ENCODE peak calls at places on chromosome 1, in eight cellular contexts. One of them, this sample, is unnamed.
A peak's percentile ranks its signal among the peaks of the same experiment; 100 is the strongest.

GRCh38 chr1:245599413-245600174 is 444.8 kb downstream of the KIF26B start:
- DNase-seq in DND-41: no peak
- DNase-seq in PC-3: no peak
- DNase-seq in tibial nerve: no peak
- DNase-seq in lower lobe of right lung: no peak
- DNase-seq in fibroblast of lung: peak; percentile 95
- DNase-seq in upper lobe of right lung: no peak
- DNase-seq in tibial artery: no peak
- DNase-seq in this sample: no peak

GRCh38 chr1:180571060-180571831 is 12.5 kb downstream of the OVAAL start:
- DNase-seq in DND-41: no peak
- DNase-seq in tibial artery: no peak
- DNase-seq in upper lobe of right lung: no peak
- DNase-seq in tibial nerve: no peak
- DNase-seq in lower lobe of right lung: no peak
- DNase-seq in fibroblast of lung: peak; percentile 79
- DNase-seq in PC-3: peak; percentile 10
- DNase-seq in this sample: no peak

GRCh38 chr1:94081566-94082344 is 39.2 kb downstream of the ABCA4 start:
- DNase-seq in DND-41: no peak
- DNase-seq in tibial nerve: no peak
- DNase-seq in fibroblast of lung: peak; percentile 67
- DNase-seq in upper lobe of right lung: no peak
- DNase-seq in lower lobe of right lung: no peak
- DNase-seq in tibial artery: no peak
- DNase-seq in PC-3: peak; percentile 86
- DNase-seq in this sample: peak; percentile 95

GRCh38 chr1:168585191-168585590 is 8.8 kb downstream of the XCL1 start:
- DNase-seq in tibial nerve: no peak
- DNase-seq in DND-41: no peak
- DNase-seq in lower lobe of right lung: no peak
- DNase-seq in upper lobe of right lung: no peak
- DNase-seq in fibroblast of lung: peak; percentile 65
- DNase-seq in tibial artery: no peak
- DNase-seq in PC-3: peak; percentile 61
- DNase-seq in this sample: peak; percentile 21

GRCh38 chr1:187762109-187762508 is 933.4 kb downstream of the PLA2G4A start:
- DNase-seq in tibial artery: no peak
- DNase-seq in PC-3: no peak
- DNase-seq in tibial nerve: no peak
- DNase-seq in lower lobe of right lung: no peak
- DNase-seq in upper lobe of right lung: no peak
- DNase-seq in DND-41: no peak
- DNase-seq in fibroblast of lung: peak; percentile 8
- DNase-seq in this sample: no peak

GRCh38 chr1:219784660-219785391 is 143.5 kb downstream of the SLC30A10 start:
- DNase-seq in upper lobe of right lung: no peak
- DNase-seq in tibial nerve: no peak
- DNase-seq in fibroblast of lung: peak; percentile 73
- DNase-seq in tibial artery: no peak
- DNase-seq in PC-3: no peak
- DNase-seq in DND-41: no peak
- DNase-seq in lower lobe of right lung: no peak
- DNase-seq in this sample: no peak

GRCh38 chr1:7633521-7634245 is 137.4 kb upstream of the VAMP3 start:
- DNase-seq in PC-3: no peak
- DNase-seq in lower lobe of right lung: no peak
- DNase-seq in DND-41: no peak
- DNase-seq in tibial artery: no peak
- DNase-seq in tibial nerve: no peak
- DNase-seq in fibroblast of lung: no peak
- DNase-seq in upper lobe of right lung: no peak
- DNase-seq in this sample: no peak

GRCh38 chr1:232322162-232322734 is 307.7 kb downstream of the SIPA1L2 start:
- DNase-seq in lower lobe of right lung: no peak
- DNase-seq in DND-41: no peak
- DNase-seq in fibroblast of lung: no peak
- DNase-seq in upper lobe of right lung: no peak
- DNase-seq in tibial artery: no peak
- DNase-seq in PC-3: peak; percentile 61
- DNase-seq in tibial nerve: no peak
- DNase-seq in this sample: no peak

GRCh38 chr1:64398937-64399336 is 71.0 kb upstream of the CACHD1 start:
- DNase-seq in tibial artery: no peak
- DNase-seq in fibroblast of lung: no peak
- DNase-seq in DND-41: no peak
- DNase-seq in tibial nerve: no peak
- DNase-seq in upper lobe of right lung: no peak
- DNase-seq in lower lobe of right lung: no peak
- DNase-seq in PC-3: no peak
- DNase-seq in this sample: no peak

GRCh38 chr1:167501513-167502191 is 16.7 kb downstream of the CD247 start:
- DNase-seq in tibial nerve: no peak
- DNase-seq in fibroblast of lung: no peak
- DNase-seq in lower lobe of right lung: no peak
- DNase-seq in tibial artery: no peak
- DNase-seq in PC-3: no peak
- DNase-seq in upper lobe of right lung: no peak
- DNase-seq in DND-41: no peak
- DNase-seq in this sample: no peak

GRCh38 chr1:76824106-76824505 is 43.2 kb upstream of the ST6GALNAC5 start:
- DNase-seq in PC-3: no peak
- DNase-seq in tibial nerve: no peak
- DNase-seq in tibial artery: no peak
- DNase-seq in fibroblast of lung: no peak
- DNase-seq in DND-41: no peak
- DNase-seq in lower lobe of right lung: no peak
- DNase-seq in upper lobe of right lung: no peak
- DNase-seq in this sample: no peak

GRCh38 chr1:193458628-193459027 is 272.2 kb upstream of the B3GALT2 start:
- DNase-seq in tibial artery: no peak
- DNase-seq in tibial nerve: no peak
- DNase-seq in PC-3: no peak
- DNase-seq in lower lobe of right lung: no peak
- DNase-seq in fibroblast of lung: peak; percentile 30
- DNase-seq in DND-41: no peak
- DNase-seq in upper lobe of right lung: no peak
- DNase-seq in this sample: no peak

GRCh38 chr1:27011058-27011764 is 1.4 kb downstream of the TENT5B start:
- DNase-seq in lower lobe of right lung: peak; percentile 81
- DNase-seq in upper lobe of right lung: peak; percentile 88
- DNase-seq in tibial artery: peak; percentile 89
- DNase-seq in DND-41: no peak
- DNase-seq in PC-3: peak; percentile 97
- DNase-seq in tibial nerve: no peak
- DNase-seq in fibroblast of lung: peak; percentile 92
- DNase-seq in this sample: peak; percentile 98

GRCh38 chr1:2148691-2149090 is 45.9 kb downstream of the FAAP20 start:
- DNase-seq in PC-3: no peak
- DNase-seq in lower lobe of right lung: peak; percentile 61
- DNase-seq in upper lobe of right lung: no peak
- DNase-seq in fibroblast of lung: no peak
- DNase-seq in tibial artery: no peak
- DNase-seq in tibial nerve: no peak
- DNase-seq in DND-41: peak; percentile 40
- DNase-seq in this sample: no peak

GRCh38 chr1:233909195-233909594 is 4.7 kb downstream of the SLC35F3 start:
- DNase-seq in DND-41: no peak
- DNase-seq in PC-3: peak; percentile 100
- DNase-seq in upper lobe of right lung: no peak
- DNase-seq in lower lobe of right lung: no peak
- DNase-seq in fibroblast of lung: peak; percentile 97
- DNase-seq in tibial nerve: no peak
- DNase-seq in tibial artery: no peak
- DNase-seq in this sample: peak; percentile 78

GRCh38 chr1:201217146-201217545 is 26.5 kb downstream of the IGFN1 start:
- DNase-seq in upper lobe of right lung: peak; percentile 65
- DNase-seq in DND-41: no peak
- DNase-seq in PC-3: no peak
- DNase-seq in fibroblast of lung: no peak
- DNase-seq in tibial nerve: no peak
- DNase-seq in tibial artery: peak; percentile 57
- DNase-seq in lower lobe of right lung: no peak
- DNase-seq in this sample: no peak

GRCh38 chr1:86825294-86825693 is 88.6 kb downstream of the SELENOF start:
- DNase-seq in lower lobe of right lung: no peak
- DNase-seq in tibial artery: no peak
- DNase-seq in fibroblast of lung: peak; percentile 70
- DNase-seq in DND-41: no peak
- DNase-seq in upper lobe of right lung: no peak
- DNase-seq in tibial nerve: no peak
- DNase-seq in PC-3: no peak
- DNase-seq in this sample: no peak

GRCh38 chr1:176893625-176894352 is 270.7 kb downstream of the ASTN1 start:
- DNase-seq in tibial artery: no peak
- DNase-seq in PC-3: no peak
- DNase-seq in tibial nerve: no peak
- DNase-seq in lower lobe of right lung: no peak
- DNase-seq in fibroblast of lung: no peak
- DNase-seq in upper lobe of right lung: no peak
- DNase-seq in DND-41: no peak
- DNase-seq in this sample: no peak

GRCh38 chr1:93720931-93721614 is 39.4 kb upstream of the BCAR3 start:
- DNase-seq in DND-41: no peak
- DNase-seq in upper lobe of right lung: no peak
- DNase-seq in lower lobe of right lung: no peak
- DNase-seq in fibroblast of lung: no peak
- DNase-seq in tibial artery: no peak
- DNase-seq in PC-3: peak; percentile 83
- DNase-seq in tibial nerve: no peak
- DNase-seq in this sample: no peak

DNA sequence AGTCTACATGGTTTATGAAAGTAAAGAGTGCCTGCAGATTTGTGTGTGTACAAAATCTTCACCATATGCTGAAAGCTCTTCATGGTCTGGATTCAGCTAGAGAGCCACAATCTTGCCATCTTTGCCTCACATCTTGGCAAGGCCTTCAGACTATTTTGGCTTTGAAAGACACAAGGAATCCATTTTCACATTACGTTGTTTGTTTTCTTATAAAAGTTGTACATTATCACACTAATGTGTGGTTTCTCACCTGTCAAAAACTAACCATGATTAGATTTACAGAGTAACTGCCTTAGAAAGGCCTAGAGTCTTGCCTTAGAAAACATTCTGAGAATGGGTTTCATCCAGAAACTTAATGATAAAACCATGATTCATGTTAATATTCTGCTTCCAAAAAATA is 494.6 kb downstream of the NEGR1 start:
- DNase-seq in fibroblast of lung: peak; percentile 57
- DNase-seq in lower lobe of right lung: no peak
- DNase-seq in DND-41: no peak
- DNase-seq in PC-3: no peak
- DNase-seq in tibial artery: no peak
- DNase-seq in upper lobe of right lung: no peak
- DNase-seq in tibial nerve: no peak
- DNase-seq in this sample: no peak
- H3K27ac ChIP-seq in fibroblast of lung: no peak overlapping the region
- H3K27ac ChIP-seq in lower lobe of right lung: no peak overlapping the region
- H3K27ac ChIP-seq in DND-41: no peak overlapping the region
- H3K27ac ChIP-seq in PC-3: no peak overlapping the region
- H3K27ac ChIP-seq in tibial artery: no peak overlapping the region
- H3K27ac ChIP-seq in upper lobe of right lung: no peak overlapping the region
- H3K27ac ChIP-seq in tibial nerve: no peak overlapping the region
- H3K27ac ChIP-seq in this sample: no peak overlapping the region

DNA sequence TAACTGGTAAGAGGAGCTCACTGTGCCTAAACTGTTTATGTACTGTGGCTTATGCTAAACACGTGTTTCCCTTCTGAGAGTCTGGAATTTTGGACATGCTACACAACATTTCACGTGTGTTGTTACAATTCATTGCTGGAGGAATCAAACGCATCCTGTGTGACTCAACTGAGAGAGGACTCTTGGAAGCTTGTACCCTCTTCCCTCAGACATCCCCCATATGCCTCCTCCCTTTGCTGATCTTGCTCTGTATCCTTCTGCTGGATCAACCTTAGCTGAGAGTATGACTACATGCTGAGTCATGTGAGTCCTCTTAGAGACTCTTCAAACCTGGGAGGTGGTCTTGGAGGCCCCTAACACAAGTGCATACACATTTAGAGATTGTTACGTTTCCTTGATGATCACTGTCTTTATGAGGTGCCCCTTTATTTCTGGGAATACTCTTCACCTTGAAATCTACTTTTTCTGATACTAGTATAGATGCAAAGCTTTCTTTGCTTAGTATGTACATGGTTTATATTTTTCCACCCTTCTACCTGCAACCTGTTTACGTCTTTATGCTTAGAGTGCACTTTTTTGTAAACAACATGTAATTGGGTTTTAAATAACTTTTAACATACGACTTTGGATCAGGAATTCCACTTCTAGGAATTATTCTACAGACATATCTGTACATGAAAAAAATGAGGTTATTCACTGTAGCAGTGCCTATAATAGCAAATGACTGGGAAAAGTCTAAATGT is 8.7 kb downstream of the NPHP4 start:
- DNase-seq in DND-41: no peak
- DNase-seq in upper lobe of right lung: no peak
- DNase-seq in PC-3: peak; percentile 75
- DNase-seq in lower lobe of right lung: no peak
- DNase-seq in tibial nerve: no peak
- DNase-seq in fibroblast of lung: peak; percentile 81
- DNase-seq in tibial artery: no peak
- DNase-seq in this sample: peak; percentile 35
- TF ChIP-seq CTCF in DND-41: no peak
- TF ChIP-seq CTCF in upper lobe of right lung: no peak
- TF ChIP-seq CTCF in PC-3: no peak
- TF ChIP-seq CTCF in lower lobe of right lung: no peak
- TF ChIP-seq CTCF in tibial nerve: no peak
- TF ChIP-seq CTCF in fibroblast of lung: no peak
- TF ChIP-seq CTCF in tibial artery: no peak
- TF ChIP-seq CTCF in this sample: no peak

DNA sequence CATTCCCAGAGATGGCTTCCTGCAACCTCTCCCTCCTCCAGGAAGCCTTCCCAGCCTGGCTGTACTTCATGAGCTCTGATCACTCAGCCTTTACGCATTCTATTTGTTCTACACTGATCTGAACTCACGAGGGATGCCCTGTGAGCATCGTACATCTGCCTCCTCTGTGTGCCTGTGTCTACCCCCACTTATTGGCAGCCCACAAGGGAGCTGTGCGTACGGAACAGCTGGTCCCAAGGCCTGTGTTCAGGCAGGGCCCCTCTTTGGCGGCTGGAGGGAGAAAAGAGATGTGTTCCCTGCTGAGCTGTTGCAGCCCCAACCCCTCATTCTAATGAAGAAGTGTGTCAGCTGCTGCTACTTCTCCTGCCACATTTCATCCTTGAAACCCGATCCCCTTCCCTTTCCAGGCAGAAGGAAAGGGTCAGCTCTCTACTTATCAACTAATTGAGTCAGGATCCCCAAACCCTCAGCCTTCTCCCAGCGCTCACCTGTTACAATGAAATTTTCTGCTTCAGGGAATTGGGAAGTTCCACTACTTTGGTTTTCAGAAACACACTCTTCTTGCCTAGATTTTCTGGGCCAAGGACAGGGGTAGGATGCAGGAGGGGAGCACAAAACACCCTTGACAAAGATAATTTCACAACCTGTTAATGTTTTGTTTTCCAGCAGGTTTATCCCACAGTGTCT is 3.2 kb downstream of the INKA2 start:
- DNase-seq in DND-41: no peak
- DNase-seq in lower lobe of right lung: no peak
- DNase-seq in fibroblast of lung: peak; percentile 26
- DNase-seq in upper lobe of right lung: no peak
- DNase-seq in PC-3: no peak
- DNase-seq in tibial nerve: no peak
- DNase-seq in tibial artery: no peak
- DNase-seq in this sample: no peak
- H3K27ac ChIP-seq in DND-41: no peak overlapping the region
- H3K27ac ChIP-seq in lower lobe of right lung: no peak overlapping the region
- H3K27ac ChIP-seq in fibroblast of lung: peak overlapping the region; percentile 83
- H3K27ac ChIP-seq in upper lobe of right lung: no peak overlapping the region
- H3K27ac ChIP-seq in PC-3: no peak overlapping the region
- H3K27ac ChIP-seq in tibial nerve: peak overlapping the region; percentile 93
- H3K27ac ChIP-seq in tibial artery: no peak overlapping the region
- H3K27ac ChIP-seq in this sample: peak overlapping the region; percentile 10

GRCh38 chr1:198350456-198350855 is 190.0 kb downstream of the ATP6V1G3 start:
- DNase-seq in tibial artery: no peak
- DNase-seq in lower lobe of right lung: no peak
- DNase-seq in upper lobe of right lung: no peak
- DNase-seq in DND-41: no peak
- DNase-seq in fibroblast of lung: no peak
- DNase-seq in PC-3: no peak
- DNase-seq in tibial nerve: no peak
- DNase-seq in this sample: no peak
- TF ChIP-seq CTCF in tibial artery: no peak
- TF ChIP-seq CTCF in lower lobe of right lung: no peak
- TF ChIP-seq CTCF in upper lobe of right lung: peak; percentile 8
- TF ChIP-seq CTCF in DND-41: peak; percentile 37
- TF ChIP-seq CTCF in fibroblast of lung: no peak
- TF ChIP-seq CTCF in PC-3: peak; percentile 44
- TF ChIP-seq CTCF in tibial nerve: no peak
- TF ChIP-seq CTCF in this sample: no peak